ENCODE peak calls at places on chromosomes 1 and 21, in nine cellular contexts. X, J, W, U, T, G, C, H and I are unnamed samples.

GRCh38 chr1:243483084-243483845 is 227.4 kb downstream of the SDCCAG8 start:
- DNase-seq in X (no peak), J (no peak), W (no peak), U (no peak), T (peak), G (no peak), C (no peak), H (no peak), I (no peak)

GRCh38 chr1:232459826-232460225 is 170.1 kb downstream of the SIPA1L2 start:
- DNase-seq in X (no peak), J (no peak), W (no peak), U (no peak), T (no peak), G (no peak), C (no peak), H (no peak), I (no peak)

GRCh38 chr1:48214820-48215219 is 7.7 kb upstream of the SLC5A9 start:
- DNase-seq in X (no peak), J (no peak), W (no peak), U (no peak), T (peak), G (no peak), C (peak), H (no peak), I (no peak)

GRCh38 chr1:152878042-152878441 is at the start of gene SMCP:
- DNase-seq in X (peak), J (no peak), W (no peak), U (no peak), T (no peak), G (no peak), C (no peak), H (no peak), I (no peak)

GRCh38 chr1:169999357-169999756 is 75.1 kb downstream of the KIFAP3 start:
- DNase-seq in X (no peak), J (no peak), W (peak), U (no peak), T (peak), G (no peak), C (no peak), H (no peak), I (peak)

GRCh38 chr1:23004112-23004511 is 11.5 kb downstream of the TEX46 start:
- DNase-seq in X (no peak), J (no peak), W (no peak), U (no peak), T (no peak), G (no peak), C (no peak), H (no peak), I (no peak)

GRCh38 chr1:53328009-53328489 is at the start of gene LRP8:
- DNase-seq in X (peak), J (peak), W (peak), U (peak), T (peak), G (peak), C (peak), H (peak), I (peak)

GRCh38 chr1:161730050-161730564 is 8.8 kb downstream of the FCRLB start:
- DNase-seq in X (peak), J (no peak), W (no peak), U (peak), T (no peak), G (no peak), C (no peak), H (no peak), I (no peak)

GRCh38 chr1:226549094-226549936 is 751 bp downstream of the STUM start:
- DNase-seq in X (no peak), J (no peak), W (no peak), U (no peak), T (no peak), G (no peak), C (no peak), H (no peak), I (no peak)

GRCh38 chr1:2978691-2979190 is 42.5 kb upstream of the ACTRT2 start:
- DNase-seq in X (no peak), J (peak), W (no peak), U (no peak), T (no peak), G (no peak), C (no peak), H (no peak), I (peak)

GRCh38 chr1:228211091-228211870 is 3.4 kb downstream of the OBSCN start:
- DNase-seq in X (no peak), J (no peak), W (no peak), U (no peak), T (no peak), G (no peak), C (no peak), H (no peak), I (no peak)

GRCh38 chr1:227961651-227962050 is 13.9 kb upstream of the WNT9A start:
- DNase-seq in X (no peak), J (no peak), W (no peak), U (no peak), T (no peak), G (no peak), C (no peak), H (no peak), I (no peak)

GRCh38 chr1:56561227-56562019 is 17.9 kb downstream of the PLPP3 start:
- DNase-seq in X (no peak), J (no peak), W (no peak), U (no peak), T (no peak), G (no peak), C (no peak), H (no peak), I (no peak)

GRCh38 chr1:39425151-39425550 is 66.3 kb upstream of the BMP8A start:
- DNase-seq in X (no peak), J (no peak), W (no peak), U (no peak), T (no peak), G (no peak), C (no peak), H (no peak), I (no peak)

GRCh38 chr1:16061255-16061654 is 12.2 kb downstream of the FAM131C start:
- DNase-seq in X (no peak), J (no peak), W (no peak), U (no peak), T (no peak), G (no peak), C (no peak), H (no peak), I (no peak)

GRCh38 chr1:193404236-193404635 is 217.8 kb upstream of the B3GALT2 start:
- DNase-seq in X (no peak), J (no peak), W (no peak), U (no peak), T (no peak), G (no peak), C (no peak), H (no peak), I (no peak)

GRCh38 chr1:223358826-223359225 is 5.2 kb downstream of the SUSD4 start:
- DNase-seq in X (no peak), J (no peak), W (no peak), U (no peak), T (no peak), G (no peak), C (no peak), H (no peak), I (no peak)

GRCh38 chr1:228087771-228088251 is 5.3 kb downstream of the ARF1 start:
- DNase-seq in X (no peak), J (no peak), W (no peak), U (peak), T (no peak), G (peak), C (no peak), H (peak), I (no peak)

GRCh38 chr21:35658242-35658641 is 402.1 kb downstream of the SETD4 start:
- DNase-seq in X (no peak), J (no peak), W (no peak), U (peak), T (peak), G (no peak), C (no peak), H (no peak), I (no peak)

GRCh38 chr1:223328566-223328965 is 35.4 kb downstream of the SUSD4 start:
- DNase-seq in X (no peak), J (no peak), W (no peak), U (no peak), T (no peak), G (no peak), C (no peak), H (no peak), I (no peak)

GRCh38 chr1:180925471-180926051 is 12.9 kb downstream of the KIAA1614 start:
- DNase-seq in X (no peak), J (no peak), W (no peak), U (no peak), T (peak), G (no peak), C (no peak), H (no peak), I (no peak)

GRCh38 chr1:247548092-247548491 is 842 bp upstream of the GCSAML start:
- DNase-seq in X (no peak), J (no peak), W (no peak), U (no peak), T (no peak), G (no peak), C (no peak), H (no peak), I (no peak)

GRCh38 chr1:17276568-17276967 is 27.7 kb downstream of the PADI3 start:
- DNase-seq in X (no peak), J (no peak), W (no peak), U (peak), T (no peak), G (peak), C (peak), H (no peak), I (no peak)

GRCh38 chr1:109482796-109483638 is 688 bp upstream of the ATXN7L2 start:
- DNase-seq in X (peak), J (no peak), W (no peak), U (no peak), T (no peak), G (peak), C (no peak), H (peak), I (peak)

GRCh38 chr1:1947493-1947892 is 28.4 kb upstream of the TMEM52 start:
- DNase-seq in X (no peak), J (no peak), W (no peak), U (no peak), T (peak), G (peak), C (no peak), H (no peak), I (no peak)

GRCh38 chr1:21622466-21623315 is 46.5 kb downstream of the RAP1GAP start:
- DNase-seq in X (peak), J (peak), W (no peak), U (no peak), T (peak), G (no peak), C (peak), H (no peak), I (no peak)

GRCh38 chr21:35994605-35995004 is 65.7 kb downstream of the SETD4 start:
- DNase-seq in X (no peak), J (no peak), W (no peak), U (no peak), T (no peak), G (no peak), C (no peak), H (no peak), I (no peak)

GRCh38 chr1:1168451-1169411 is 4.9 kb upstream of the TTLL10 start:
- DNase-seq in X (no peak), J (no peak), W (no peak), U (no peak), T (no peak), G (peak), C (no peak), H (peak), I (no peak)

GRCh38 chr1:37478890-37479254 is 4.5 kb downstream of the ZC3H12A start:
- DNase-seq in X (no peak), J (no peak), W (no peak), U (no peak), T (no peak), G (no peak), C (no peak), H (no peak), I (no peak)

GRCh38 chr1:169049258-169049936 is 57.1 kb upstream of the ATP1B1 start:
- DNase-seq in X (no peak), J (no peak), W (no peak), U (no peak), T (peak), G (no peak), C (no peak), H (no peak), I (no peak)

GRCh38 chr1:205568469-205569361 is 63.1 kb downstream of the ELK4 start:
- DNase-seq in X (peak), J (no peak), W (no peak), U (no peak), T (peak), G (no peak), C (no peak), H (no peak), I (no peak)

GRCh38 chr1:11692899-11693590 is 1.5 kb downstream of the DRAXIN start:
- DNase-seq in X (peak), J (no peak), W (no peak), U (peak), T (no peak), G (no peak), C (no peak), H (no peak), I (no peak)

GRCh38 chr1:41650176-41650519 is 165.7 kb upstream of the EDN2 start:
- DNase-seq in X (no peak), J (no peak), W (no peak), U (no peak), T (peak), G (peak), C (no peak), H (peak), I (no peak)

DNA sequence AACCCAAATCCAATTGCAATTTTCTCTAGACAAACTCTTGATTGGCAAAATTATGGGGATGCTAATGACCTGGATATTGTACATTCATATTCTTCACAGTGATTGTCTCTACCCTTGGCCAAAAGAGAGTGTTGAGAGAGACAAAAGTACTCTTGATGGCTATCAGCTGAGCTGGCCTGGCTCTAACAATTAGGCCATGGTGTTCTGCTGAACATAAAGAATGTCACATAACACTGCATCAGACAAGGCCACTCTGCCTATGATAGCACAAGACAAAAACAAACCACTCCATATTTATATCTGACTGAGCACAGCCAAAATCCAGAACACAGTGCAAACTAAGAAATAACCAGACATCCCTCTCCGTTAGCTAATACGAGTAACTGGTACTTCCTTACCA is 101.7 kb downstream of the ADAMTS1 start:
- DNase-seq in X (no peak), J (no peak), W (no peak), U (no peak), T (no peak), G (no peak), C (no peak), H (no peak), I (no peak)
- TF ChIP-seq POLR2A in X (no peak), J (no peak), W (no peak), U (no peak), T (no peak), G (no peak), C (no peak), H (no peak), I (no peak)

GRCh38 chr1:176752505-176752904 is 289.5 kb downstream of the PAPPA2 start:
- DNase-seq in X (no peak), J (no peak), W (no peak), U (no peak), T (no peak), G (no peak), C (no peak), H (no peak), I (no peak)

DNA sequence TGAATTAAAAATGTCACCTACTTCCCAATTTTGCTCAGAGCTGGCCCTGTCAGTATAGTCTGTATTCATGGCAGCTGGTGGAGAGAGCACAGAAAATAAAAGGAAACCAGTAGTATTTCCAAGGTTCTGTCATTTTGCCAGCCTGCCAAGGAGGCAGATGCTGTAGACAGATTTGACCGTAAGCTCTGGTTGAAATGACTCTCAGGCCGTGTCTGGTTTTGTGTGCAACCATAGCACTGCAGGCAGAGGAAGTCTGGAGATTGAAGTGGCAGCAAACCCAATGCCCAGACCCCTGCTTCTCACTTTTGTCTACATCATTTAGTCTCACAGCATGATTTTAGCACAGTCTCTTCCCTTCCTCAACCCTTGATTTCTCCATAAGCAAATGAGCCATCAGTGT is 291.7 kb downstream of the PAPPA2 start:
- DNase-seq in X (no peak), J (no peak), W (no peak), U (no peak), T (no peak), G (no peak), C (no peak), H (no peak), I (no peak)
- TF ChIP-seq POLR2A in X (no peak), J (no peak), W (no peak), U (no peak), T (no peak), G (no peak), C (no peak), H (no peak), I (no peak)

GRCh38 chr1:28779751-28780150 is 32.2 kb upstream of the OPRD1 start:
- DNase-seq in X (no peak), J (no peak), W (no peak), U (no peak), T (no peak), G (no peak), C (no peak), H (no peak), I (no peak)

GRCh38 chr1:28776341-28776740 is 35.6 kb upstream of the OPRD1 start:
- DNase-seq in X (no peak), J (no peak), W (no peak), U (no peak), T (no peak), G (peak), C (no peak), H (no peak), I (no peak)

GRCh38 chr1:28778021-28778420 is 33.9 kb upstream of the OPRD1 start:
- DNase-seq in X (no peak), J (no peak), W (no peak), U (no peak), T (no peak), G (no peak), C (no peak), H (no peak), I (no peak)

GRCh38 chr1:28773105-28773504 is 36.4 kb downstream of the YTHDF2 start:
- DNase-seq in X (no peak), J (no peak), W (no peak), U (no peak), T (no peak), G (no peak), C (no peak), H (no peak), I (no peak)

DNA sequence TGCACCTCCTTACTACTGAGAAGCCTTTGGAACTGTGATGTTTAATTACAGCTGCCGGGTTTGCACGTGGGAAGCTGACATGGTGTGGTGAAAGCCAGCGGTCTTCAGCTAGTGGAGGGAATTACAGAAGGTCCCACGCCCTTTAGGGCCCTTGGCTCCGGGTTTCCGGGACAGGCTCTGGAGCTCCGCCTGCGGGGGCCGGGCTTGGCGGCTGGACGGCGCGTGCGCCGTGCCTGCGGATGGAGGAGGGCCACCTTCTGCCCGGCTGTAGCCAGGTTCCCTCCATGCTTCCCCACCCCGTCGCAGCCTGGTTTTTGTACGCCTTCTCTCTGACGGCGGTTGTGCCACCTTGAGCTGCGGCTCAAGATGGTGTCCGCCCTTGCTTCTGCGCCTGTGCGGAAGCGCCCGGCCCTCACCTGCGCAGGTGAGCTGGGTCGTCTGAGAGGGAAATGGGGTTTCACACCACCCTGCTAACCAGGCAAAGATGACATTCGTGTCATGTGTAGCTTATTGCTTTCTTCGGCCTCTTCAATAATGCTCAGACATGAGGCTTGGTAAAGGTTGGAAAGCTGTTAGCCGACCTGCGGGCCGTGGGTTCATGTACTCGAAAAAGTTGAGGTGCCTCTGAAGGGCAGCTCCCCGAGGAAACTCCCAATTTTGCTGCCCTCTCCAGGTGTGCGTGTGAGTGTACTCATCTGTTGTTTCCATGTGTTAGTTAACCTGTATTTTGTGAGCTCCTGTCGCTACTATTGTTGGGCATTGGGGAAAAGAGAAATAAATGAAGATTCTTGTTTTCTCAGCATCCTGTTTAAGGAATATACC is 36.6 kb upstream of the OPRD1 start:
- DNase-seq in X (no peak), J (peak), W (peak), U (no peak), T (peak), G (peak), C (peak), H (peak), I (peak)
- TF ChIP-seq POLR2A in X (no peak), J (no peak), W (no peak), U (no peak), T (no peak), G (no peak), C (peak), H (no peak), I (no peak)

GRCh38 chr1:172451002-172451443 is 7.2 kb upstream of the PIGC start:
- DNase-seq in X (no peak), J (no peak), W (no peak), U (no peak), T (no peak), G (no peak), C (no peak), H (no peak), I (no peak)
- TF ChIP-seq POLR2A in X (no peak), J (no peak), W (no peak), U (no peak), T (no peak), G (no peak), C (no peak), H (no peak), I (no peak)